ENCODE peak calls at places on chromosomes 6 and 20, in nine cellular contexts. O is activated T-helper 9 cell treated with anti-CD3 and anti-CD28 coated beads, Interleukin-2, amount 50 U/mL, for 16 hours; G is left colon; M is head of caudate nucleus; A is H7; E is T-helper 2 cell; X is CD4-positive, alpha-beta memory T cell; P is anterior cingulate cortex; T is T-helper 9 cell. N is an unnamed sample.

GRCh38 chr20:40499416-40499815 is 189.6 kb downstream of the MAFB start:
- DNase-seq in O (no peak), G (no peak), M (no peak), A (no peak), E (no peak), X (no peak), P (no peak), T (no peak), N (no peak)

GRCh38 chr6:149990672-149991402 is 27.1 kb downstream of the ULBP1 start:
- DNase-seq in O (no peak), G (no peak), M (no peak), A (peak; percentile 82), E (no peak), X (no peak), P (no peak), T (no peak), N (no peak)

GRCh38 chr20:62367136-62367482 is at the start of gene LAMA5:
- DNase-seq in O (no peak), G (no peak), M (no peak), A (peak; percentile 98), E (no peak), X (no peak), P (no peak), T (no peak), N (peak; percentile 72)

GRCh38 chr20:41174373-41174772 is 37.0 kb downstream of the PLCG1 start:
- DNase-seq in O (no peak), G (no peak), M (no peak), A (peak; percentile 6), E (no peak), X (no peak), P (no peak), T (no peak), N (no peak)

GRCh38 chr6:96613291-96613999 is 50.5 kb downstream of the FHL5 start:
- DNase-seq in O (no peak), G (no peak), M (no peak), A (no peak), E (no peak), X (no peak), P (no peak), T (no peak), N (no peak)

GRCh38 chr20:36967636-36968035 is 16.1 kb upstream of the SAMHD1 start:
- DNase-seq in O (no peak), G (no peak), M (no peak), A (no peak), E (no peak), X (peak; percentile 40), P (no peak), T (no peak), N (no peak)

GRCh38 chr20:32893878-32894483 is 35.3 kb downstream of the EFCAB8 start:
- DNase-seq in O (no peak), G (no peak), M (no peak), A (peak; percentile 92), E (no peak), X (no peak), P (no peak), T (no peak), N (no peak)

GRCh38 chr6:148272084-148272483 is 70.6 kb upstream of the SASH1 start:
- DNase-seq in O (no peak), G (no peak), M (no peak), A (no peak), E (no peak), X (no peak), P (no peak), T (no peak), N (no peak)

N was measured in stomach.